ENCODE peak calls at places on chromosome 1, in five cellular contexts. One of them, this sample, is unnamed.
A peak's percentile ranks its signal among the peaks of the same experiment; 100 is the strongest.

GRCh38 chr1:201480231-201481003 is 11.4 kb upstream of the PHLDA3 start:
- DNase-seq in IMR-90: no peak
- DNase-seq in GM13976: peak; percentile 83
- DNase-seq in glutamatergic neuron: peak; percentile 54
- DNase-seq in nephron progenitor cell: peak; percentile 57
- DNase-seq in this sample: peak; percentile 80

GRCh38 chr1:213017447-213018273 is 2.0 kb upstream of the ANGEL2 start:
- DNase-seq in GM13976: no peak
- DNase-seq in glutamatergic neuron: no peak
- DNase-seq in nephron progenitor cell: no peak
- DNase-seq in IMR-90: no peak
- DNase-seq in this sample: no peak

GRCh38 chr1:9549955-9550546 is 10.8 kb downstream of the SLC25A33 start:
- DNase-seq in GM13976: no peak
- DNase-seq in glutamatergic neuron: no peak
- DNase-seq in nephron progenitor cell: no peak
- DNase-seq in IMR-90: no peak
- DNase-seq in this sample: no peak

GRCh38 chr1:12016182-12016581 is 3.1 kb upstream of the MIIP start:
- DNase-seq in IMR-90: no peak
- DNase-seq in nephron progenitor cell: no peak
- DNase-seq in GM13976: no peak
- DNase-seq in glutamatergic neuron: no peak
- DNase-seq in this sample: no peak

GRCh38 chr1:188433428-188433827 is 1604.7 kb downstream of the PLA2G4A start:
- DNase-seq in nephron progenitor cell: no peak
- DNase-seq in GM13976: no peak
- DNase-seq in IMR-90: peak; percentile 83
- DNase-seq in glutamatergic neuron: no peak
- DNase-seq in this sample: no peak

GRCh38 chr1:15584489-15585363 is at the start of gene AGMAT:
- DNase-seq in IMR-90: no peak
- DNase-seq in GM13976: peak; percentile 87
- DNase-seq in glutamatergic neuron: peak; percentile 70
- DNase-seq in nephron progenitor cell: peak; percentile 63
- DNase-seq in this sample: peak; percentile 85

GRCh38 chr1:206797534-206798383 is 25.5 kb upstream of the IL10 start:
- DNase-seq in nephron progenitor cell: peak; percentile 21
- DNase-seq in GM13976: no peak
- DNase-seq in glutamatergic neuron: peak; percentile 50
- DNase-seq in IMR-90: no peak
- DNase-seq in this sample: peak; percentile 50

GRCh38 chr1:9186082-9186859 is 48.3 kb upstream of the H6PD start:
- DNase-seq in glutamatergic neuron: no peak
- DNase-seq in IMR-90: peak; percentile 87
- DNase-seq in nephron progenitor cell: no peak
- DNase-seq in GM13976: no peak
- DNase-seq in this sample: no peak

GRCh38 chr1:23977854-23978191 is 2.3 kb downstream of the SRSF10 start:
- DNase-seq in nephron progenitor cell: no peak
- DNase-seq in IMR-90: no peak
- DNase-seq in GM13976: no peak
- DNase-seq in glutamatergic neuron: no peak
- DNase-seq in this sample: no peak

GRCh38 chr1:23979387-23980005 is 631 bp downstream of the SRSF10 start:
- DNase-seq in nephron progenitor cell: no peak
- DNase-seq in glutamatergic neuron: no peak
- DNase-seq in IMR-90: no peak
- DNase-seq in GM13976: no peak
- DNase-seq in this sample: no peak

GRCh38 chr1:23978825-23979224 is 1.3 kb downstream of the SRSF10 start:
- DNase-seq in GM13976: no peak
- DNase-seq in nephron progenitor cell: no peak
- DNase-seq in glutamatergic neuron: no peak
- DNase-seq in IMR-90: no peak
- DNase-seq in this sample: no peak

GRCh38 chr1:23980725-23981063 is 567 bp upstream of the SRSF10 start:
- DNase-seq in nephron progenitor cell: peak; percentile 30
- DNase-seq in IMR-90: peak; percentile 64
- DNase-seq in GM13976: peak; percentile 64
- DNase-seq in glutamatergic neuron: no peak
- DNase-seq in this sample: peak; percentile 81

GRCh38 chr1:23980006-23980724 is at the start of gene SRSF10:
- DNase-seq in glutamatergic neuron: peak; percentile 98
- DNase-seq in GM13976: peak; percentile 96
- DNase-seq in nephron progenitor cell: peak; percentile 93
- DNase-seq in IMR-90: peak; percentile 99
- DNase-seq in this sample: peak; percentile 98
- TF ChIP-seq CTCF in glutamatergic neuron: no peak
- TF ChIP-seq CTCF in GM13976: peak; percentile 18
- TF ChIP-seq CTCF in nephron progenitor cell: no peak
- TF ChIP-seq CTCF in IMR-90: peak; percentile 46
- TF ChIP-seq CTCF in this sample: no peak

GRCh38 chr1:229984310-229984991 is 82.6 kb upstream of the GALNT2 start:
- DNase-seq in nephron progenitor cell: no peak
- DNase-seq in glutamatergic neuron: no peak
- DNase-seq in GM13976: no peak
- DNase-seq in IMR-90: no peak
- DNase-seq in this sample: no peak
- TF ChIP-seq CTCF in nephron progenitor cell: no peak
- TF ChIP-seq CTCF in glutamatergic neuron: no peak
- TF ChIP-seq CTCF in GM13976: peak; percentile 16
- TF ChIP-seq CTCF in IMR-90: peak; percentile 7
- TF ChIP-seq CTCF in this sample: no peak

DNA sequence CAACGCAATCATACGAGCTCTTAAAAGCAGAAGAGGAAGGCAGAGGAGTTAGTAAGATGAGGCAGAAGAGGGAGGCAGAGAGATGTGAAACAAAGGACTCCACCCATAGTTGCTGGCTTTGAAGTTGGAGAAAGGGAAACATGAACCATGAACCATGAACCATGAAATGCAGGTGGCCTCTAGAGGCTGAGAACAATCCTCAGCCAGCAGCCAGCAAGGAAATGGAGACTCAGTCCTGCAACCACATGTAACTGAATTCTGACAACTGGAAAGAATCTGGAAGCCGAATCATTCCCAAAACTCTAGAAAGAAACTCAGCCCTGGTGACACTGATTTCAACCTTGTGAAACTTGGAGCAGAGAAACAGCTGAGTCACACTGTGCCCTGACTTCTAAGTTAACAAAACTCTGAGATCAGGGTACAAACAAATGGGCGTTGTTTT is 10.1 kb downstream of the DIPK1A start:
- DNase-seq in glutamatergic neuron: no peak
- DNase-seq in GM13976: no peak
- DNase-seq in IMR-90: peak; percentile 71
- DNase-seq in nephron progenitor cell: no peak
- DNase-seq in this sample: peak; percentile 20
- TF ChIP-seq CTCF in glutamatergic neuron: no peak
- TF ChIP-seq CTCF in GM13976: peak; percentile 20
- TF ChIP-seq CTCF in IMR-90: no peak
- TF ChIP-seq CTCF in nephron progenitor cell: no peak
- TF ChIP-seq CTCF in this sample: no peak

GRCh38 chr1:25893072-25893604 is 13.1 kb downstream of the STMN1 start:
- DNase-seq in IMR-90: peak; percentile 25
- DNase-seq in nephron progenitor cell: no peak
- DNase-seq in GM13976: no peak
- DNase-seq in glutamatergic neuron: no peak
- DNase-seq in this sample: no peak

GRCh38 chr1:25890249-25891034 is 14.9 kb upstream of the PAQR7 start:
- DNase-seq in GM13976: no peak
- DNase-seq in nephron progenitor cell: no peak
- DNase-seq in glutamatergic neuron: no peak
- DNase-seq in IMR-90: peak; percentile 58
- DNase-seq in this sample: no peak

GRCh38 chr1:25888426-25888987 is 13.0 kb upstream of the PAQR7 start:
- DNase-seq in GM13976: no peak
- DNase-seq in IMR-90: no peak
- DNase-seq in glutamatergic neuron: no peak
- DNase-seq in nephron progenitor cell: no peak
- DNase-seq in this sample: no peak

GRCh38 chr1:25891606-25892005 is 14.6 kb downstream of the STMN1 start:
- DNase-seq in GM13976: no peak
- DNase-seq in glutamatergic neuron: no peak
- DNase-seq in nephron progenitor cell: no peak
- DNase-seq in IMR-90: no peak
- DNase-seq in this sample: no peak

DNA sequence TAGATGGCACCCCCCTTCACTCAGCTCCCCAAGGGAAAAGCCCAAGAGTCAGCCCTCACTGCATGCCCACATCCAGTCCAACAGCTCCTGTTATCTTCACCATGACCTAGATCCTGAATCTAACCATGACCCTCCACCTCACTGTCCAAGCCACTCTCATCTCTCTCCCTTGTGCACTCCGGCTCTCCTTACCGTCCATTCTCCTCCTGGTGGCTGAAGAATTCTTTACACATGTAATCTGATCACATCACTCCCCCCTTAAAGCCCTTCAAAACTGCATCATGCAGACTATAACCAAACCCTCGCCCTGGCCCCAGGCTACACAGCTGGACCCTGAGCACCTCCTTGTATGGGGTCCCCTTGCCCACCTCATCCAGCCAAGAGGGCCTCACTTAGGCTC is 14.0 kb upstream of the PAQR7 start:
- DNase-seq in glutamatergic neuron: no peak
- DNase-seq in IMR-90: peak; percentile 43
- DNase-seq in nephron progenitor cell: no peak
- DNase-seq in GM13976: no peak
- DNase-seq in this sample: no peak
- TF ChIP-seq CTCF in glutamatergic neuron: no peak
- TF ChIP-seq CTCF in IMR-90: peak; percentile 44
- TF ChIP-seq CTCF in nephron progenitor cell: no peak
- TF ChIP-seq CTCF in GM13976: no peak
- TF ChIP-seq CTCF in this sample: no peak

GRCh38 chr1:21539933-21540332 is 30.7 kb downstream of the ALPL start:
- DNase-seq in glutamatergic neuron: peak; percentile 66
- DNase-seq in IMR-90: no peak
- DNase-seq in GM13976: no peak
- DNase-seq in nephron progenitor cell: peak; percentile 33
- DNase-seq in this sample: peak; percentile 24
- TF ChIP-seq CTCF in glutamatergic neuron: peak; percentile 39
- TF ChIP-seq CTCF in IMR-90: peak; percentile 30
- TF ChIP-seq CTCF in GM13976: no peak
- TF ChIP-seq CTCF in nephron progenitor cell: peak; percentile 16
- TF ChIP-seq CTCF in this sample: no peak

GRCh38 chr1:153534933-153535663 is 693 bp downstream of the S100A6 start:
- DNase-seq in IMR-90: no peak
- DNase-seq in GM13976: no peak
- DNase-seq in glutamatergic neuron: no peak
- DNase-seq in nephron progenitor cell: no peak
- DNase-seq in this sample: peak; percentile 64
- TF ChIP-seq CTCF in IMR-90: no peak
- TF ChIP-seq CTCF in GM13976: no peak
- TF ChIP-seq CTCF in glutamatergic neuron: no peak
- TF ChIP-seq CTCF in nephron progenitor cell: no peak
- TF ChIP-seq CTCF in this sample: no peak